ENCODE peak calls at places on chromosomes 5 and 9, in seven cellular contexts. One of them, this sample, is unnamed.

GRCh38 chr5:115289104-115289503 is 7.3 kb downstream of the CCDC112 start:
- DNase-seq in SK-N-SH: no peak
- DNase-seq in A549: no peak
- DNase-seq in GM12878: no peak
- DNase-seq in IMR-90: no peak
- DNase-seq in H1: no peak
- DNase-seq in K562: no peak
- DNase-seq in this sample: no peak

GRCh38 chr9:80025131-80025530 is 453.4 kb downstream of the TLE4 start:
- DNase-seq in A549: no peak
- DNase-seq in GM12878: no peak
- DNase-seq in H1: no peak
- DNase-seq in SK-N-SH: no peak
- DNase-seq in IMR-90: no peak
- DNase-seq in K562: no peak
- DNase-seq in this sample: no peak

GRCh38 chr9:137212520-137212919 is 7.0 kb downstream of the NDOR1 start:
- DNase-seq in GM12878: no peak
- DNase-seq in K562: no peak
- DNase-seq in SK-N-SH: no peak
- DNase-seq in A549: no peak
- DNase-seq in H1: no peak
- DNase-seq in IMR-90: no peak
- DNase-seq in this sample: no peak

GRCh38 chr5:96817496-96817895 is 9.8 kb upstream of the ERAP1 start:
- DNase-seq in IMR-90: no peak
- DNase-seq in GM12878: no peak
- DNase-seq in H1: no peak
- DNase-seq in SK-N-SH: no peak
- DNase-seq in K562: no peak
- DNase-seq in A549: no peak
- DNase-seq in this sample: no peak

GRCh38 chr5:39201795-39202593 is 17.4 kb downstream of the FYB1 start:
- DNase-seq in H1: no peak
- DNase-seq in IMR-90: no peak
- DNase-seq in A549: no peak
- DNase-seq in GM12878: no peak
- DNase-seq in SK-N-SH: no peak
- DNase-seq in K562: peak
- DNase-seq in this sample: no peak

GRCh38 chr9:102459828-102460227 is 535.3 kb upstream of the CYLC2 start:
- DNase-seq in A549: no peak
- DNase-seq in GM12878: no peak
- DNase-seq in K562: no peak
- DNase-seq in IMR-90: no peak
- DNase-seq in H1: no peak
- DNase-seq in SK-N-SH: no peak
- DNase-seq in this sample: no peak

GRCh38 chr5:150619359-150620230 is 20.9 kb upstream of the SYNPO start:
- DNase-seq in GM12878: no peak
- DNase-seq in H1: no peak
- DNase-seq in IMR-90: peak
- DNase-seq in K562: no peak
- DNase-seq in A549: no peak
- DNase-seq in SK-N-SH: no peak
- DNase-seq in this sample: no peak

GRCh38 chr5:11126844-11127243 is 365.8 kb upstream of the DAP start:
- DNase-seq in A549: no peak
- DNase-seq in IMR-90: no peak
- DNase-seq in GM12878: no peak
- DNase-seq in H1: no peak
- DNase-seq in SK-N-SH: no peak
- DNase-seq in K562: no peak
- DNase-seq in this sample: no peak

GRCh38 chr9:112615584-112616271 is 102.2 kb downstream of the INIP start:
- DNase-seq in SK-N-SH: no peak
- DNase-seq in K562: no peak
- DNase-seq in H1: no peak
- DNase-seq in GM12878: no peak
- DNase-seq in A549: no peak
- DNase-seq in IMR-90: peak
- DNase-seq in this sample: no peak

GRCh38 chr9:137482094-137482781 is 23.1 kb upstream of the NSMF start:
- DNase-seq in IMR-90: peak
- DNase-seq in SK-N-SH: no peak
- DNase-seq in H1: no peak
- DNase-seq in A549: peak
- DNase-seq in K562: peak
- DNase-seq in GM12878: peak
- DNase-seq in this sample: peak

GRCh38 chr5:54580997-54581741 is 63.6 kb downstream of the SNX18 start:
- DNase-seq in K562: no peak
- DNase-seq in IMR-90: peak
- DNase-seq in H1: no peak
- DNase-seq in SK-N-SH: no peak
- DNase-seq in GM12878: no peak
- DNase-seq in A549: no peak
- DNase-seq in this sample: no peak

DNA sequence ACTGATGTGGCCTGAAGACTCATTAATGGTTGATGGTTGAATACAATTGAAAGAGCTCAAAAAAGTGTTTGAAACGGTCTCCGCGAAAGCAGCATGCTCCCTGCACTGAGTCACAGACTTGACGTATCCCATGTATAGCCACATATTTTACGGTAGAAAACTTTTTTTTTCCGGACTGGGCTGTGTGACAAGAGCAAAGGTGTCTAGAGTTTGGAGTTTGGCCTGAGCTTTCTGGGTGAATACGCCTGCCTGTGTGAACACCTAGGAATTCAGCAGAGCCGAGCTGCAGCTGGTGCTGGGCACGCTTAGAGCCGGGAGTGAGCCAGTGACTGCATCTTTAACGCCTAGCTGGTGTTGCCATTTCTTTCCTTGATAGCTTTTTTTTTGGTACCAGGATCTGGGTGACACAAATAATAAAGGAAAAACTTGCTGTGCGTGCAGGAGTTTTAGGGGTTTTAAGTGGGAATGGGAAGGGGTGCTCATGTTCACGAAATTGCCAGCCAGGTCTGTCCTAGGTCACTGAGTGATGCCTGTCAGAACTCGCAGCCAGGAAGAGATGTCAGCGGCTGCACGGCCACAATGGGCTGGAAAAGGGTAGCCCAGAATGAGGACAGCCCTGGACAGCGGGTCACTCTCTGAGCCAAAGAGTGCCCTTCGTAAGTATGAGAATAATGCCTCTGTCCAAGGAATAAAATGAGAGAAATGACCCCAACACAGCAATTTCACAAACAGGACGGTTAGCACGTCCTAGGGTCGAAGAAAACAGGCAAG is 51.7 kb downstream of the PSMB7 start:
- DNase-seq in SK-N-SH: no peak
- DNase-seq in GM12878: no peak
- DNase-seq in IMR-90: no peak
- DNase-seq in A549: no peak
- DNase-seq in H1: no peak
- DNase-seq in K562: no peak
- DNase-seq in this sample: no peak
- TF ChIP-seq RFX5 in SK-N-SH: no peak
- TF ChIP-seq RFX5 in GM12878: no peak
- TF ChIP-seq RFX5 in IMR-90: no peak
- TF ChIP-seq RFX5 in A549: no peak
- TF ChIP-seq RFX5 in H1: no peak
- TF ChIP-seq RFX5 in K562: no peak
- TF ChIP-seq RFX5 in this sample: no peak

GRCh38 chr9:20623021-20623747 is 885 bp upstream of the MLLT3 start:
- DNase-seq in K562: no peak
- DNase-seq in IMR-90: peak
- DNase-seq in SK-N-SH: no peak
- DNase-seq in H1: peak
- DNase-seq in GM12878: no peak
- DNase-seq in A549: no peak
- DNase-seq in this sample: no peak

GRCh38 chr9:20619492-20619860 is 2.8 kb downstream of the MLLT3 start:
- DNase-seq in A549: no peak
- DNase-seq in GM12878: no peak
- DNase-seq in IMR-90: no peak
- DNase-seq in SK-N-SH: no peak
- DNase-seq in K562: no peak
- DNase-seq in H1: no peak
- DNase-seq in this sample: no peak

GRCh38 chr9:20621553-20622329 is 558 bp downstream of the MLLT3 start:
- DNase-seq in A549: peak
- DNase-seq in K562: no peak
- DNase-seq in GM12878: no peak
- DNase-seq in SK-N-SH: peak
- DNase-seq in IMR-90: peak
- DNase-seq in H1: peak
- DNase-seq in this sample: peak

GRCh38 chr9:20622330-20623020 is at the start of gene MLLT3:
- DNase-seq in H1: peak
- DNase-seq in GM12878: peak
- DNase-seq in K562: no peak
- DNase-seq in A549: peak
- DNase-seq in SK-N-SH: peak
- DNase-seq in IMR-90: peak
- DNase-seq in this sample: peak

GRCh38 chr9:20620658-20621552 is 1.4 kb downstream of the MLLT3 start:
- DNase-seq in IMR-90: peak
- DNase-seq in A549: peak
- DNase-seq in H1: peak
- DNase-seq in K562: no peak
- DNase-seq in GM12878: no peak
- DNase-seq in SK-N-SH: peak
- DNase-seq in this sample: no peak
- TF ChIP-seq RFX5 in IMR-90: no peak
- TF ChIP-seq RFX5 in A549: no peak
- TF ChIP-seq RFX5 in H1: no peak
- TF ChIP-seq RFX5 in K562: no peak
- TF ChIP-seq RFX5 in GM12878: no peak
- TF ChIP-seq RFX5 in SK-N-SH: no peak
- TF ChIP-seq RFX5 in this sample: no peak

GRCh38 chr9:73264636-73265035 is 113.0 kb downstream of the ANXA1 start:
- DNase-seq in K562: no peak
- DNase-seq in A549: no peak
- DNase-seq in SK-N-SH: no peak
- DNase-seq in GM12878: no peak
- DNase-seq in IMR-90: no peak
- DNase-seq in H1: no peak
- DNase-seq in this sample: no peak

GRCh38 chr9:73269430-73270101 is 117.9 kb downstream of the ANXA1 start:
- DNase-seq in SK-N-SH: peak
- DNase-seq in K562: peak
- DNase-seq in IMR-90: peak
- DNase-seq in H1: no peak
- DNase-seq in GM12878: no peak
- DNase-seq in A549: peak
- DNase-seq in this sample: peak

GRCh38 chr9:73270967-73271722 is 119.5 kb downstream of the ANXA1 start:
- DNase-seq in A549: peak
- DNase-seq in GM12878: no peak
- DNase-seq in SK-N-SH: no peak
- DNase-seq in K562: no peak
- DNase-seq in IMR-90: peak
- DNase-seq in H1: no peak
- DNase-seq in this sample: peak

GRCh38 chr9:73260506-73260905 is 108.8 kb downstream of the ANXA1 start:
- DNase-seq in IMR-90: no peak
- DNase-seq in GM12878: no peak
- DNase-seq in SK-N-SH: no peak
- DNase-seq in H1: no peak
- DNase-seq in A549: no peak
- DNase-seq in K562: no peak
- DNase-seq in this sample: no peak

GRCh38 chr9:73265876-73266275 is 114.2 kb downstream of the ANXA1 start:
- DNase-seq in H1: no peak
- DNase-seq in K562: no peak
- DNase-seq in IMR-90: no peak
- DNase-seq in GM12878: no peak
- DNase-seq in A549: no peak
- DNase-seq in SK-N-SH: no peak
- DNase-seq in this sample: no peak
- TF ChIP-seq RFX5 in H1: no peak
- TF ChIP-seq RFX5 in K562: no peak
- TF ChIP-seq RFX5 in IMR-90: no peak
- TF ChIP-seq RFX5 in GM12878: no peak
- TF ChIP-seq RFX5 in A549: no peak
- TF ChIP-seq RFX5 in SK-N-SH: no peak
- TF ChIP-seq RFX5 in this sample: no peak

GRCh38 chr9:35311891-35312639 is 150.3 kb downstream of the UNC13B start:
- DNase-seq in IMR-90: peak
- DNase-seq in SK-N-SH: no peak
- DNase-seq in K562: peak
- DNase-seq in GM12878: no peak
- DNase-seq in H1: no peak
- DNase-seq in A549: peak
- DNase-seq in this sample: no peak

GRCh38 chr9:35303567-35303966 is 141.8 kb downstream of the UNC13B start:
- DNase-seq in K562: no peak
- DNase-seq in IMR-90: no peak
- DNase-seq in A549: no peak
- DNase-seq in GM12878: no peak
- DNase-seq in SK-N-SH: no peak
- DNase-seq in H1: no peak
- DNase-seq in this sample: no peak

GRCh38 chr9:35306281-35306680 is 144.5 kb downstream of the UNC13B start:
- DNase-seq in K562: no peak
- DNase-seq in H1: no peak
- DNase-seq in IMR-90: peak
- DNase-seq in A549: no peak
- DNase-seq in SK-N-SH: no peak
- DNase-seq in GM12878: no peak
- DNase-seq in this sample: no peak
- TF ChIP-seq RFX5 in K562: no peak
- TF ChIP-seq RFX5 in H1: no peak
- TF ChIP-seq RFX5 in IMR-90: no peak
- TF ChIP-seq RFX5 in A549: no peak
- TF ChIP-seq RFX5 in SK-N-SH: no peak
- TF ChIP-seq RFX5 in GM12878: no peak
- TF ChIP-seq RFX5 in this sample: no peak

GRCh38 chr5:92644271-92644886 is 936.6 kb downstream of the NR2F1-AS1 start:
- DNase-seq in K562: no peak
- DNase-seq in A549: peak
- DNase-seq in H1: no peak
- DNase-seq in SK-N-SH: no peak
- DNase-seq in GM12878: no peak
- DNase-seq in IMR-90: no peak
- DNase-seq in this sample: no peak
- TF ChIP-seq RFX5 in K562: no peak
- TF ChIP-seq RFX5 in A549: no peak
- TF ChIP-seq RFX5 in H1: no peak
- TF ChIP-seq RFX5 in SK-N-SH: no peak
- TF ChIP-seq RFX5 in GM12878: no peak
- TF ChIP-seq RFX5 in IMR-90: no peak
- TF ChIP-seq RFX5 in this sample: no peak